ENCODE peak calls at places on chromosomes 12 and 14, in six cellular contexts. T, G, Z, K, R and J are unnamed samples.

GRCh38 chr14:51458563-51458955 is 193.2 kb upstream of the FRMD6 start:
- DNase-seq in G (no peak), Z (no peak), K (no peak), R (no peak), T (no peak), J (no peak)

GRCh38 chr12:39145175-39145999 is 240.0 kb upstream of the CPNE8 start:
- DNase-seq in Z (no peak), R (peak), G (peak), K (no peak), T (peak), J (no peak)

GRCh38 chr12:84924956-84925355 is 12.4 kb upstream of the SLC6A15 start:
- DNase-seq in T (no peak), Z (no peak), G (no peak), K (no peak), R (no peak), J (no peak)

GRCh38 chr12:749871-750270 is 2.5 kb upstream of the WNK1 start:
- DNase-seq in R (no peak), Z (no peak), K (no peak), G (no peak), T (no peak), J (no peak)

GRCh38 chr12:116015525-116015924 is 262.0 kb downstream of the MED13L start:
- DNase-seq in T (no peak), G (no peak), R (no peak), Z (no peak), K (no peak), J (no peak)

GRCh38 chr14:85248881-85249635 is 280.9 kb upstream of the FLRT2 start:
- DNase-seq in T (no peak), G (no peak), R (no peak), Z (no peak), K (no peak), J (no peak)

GRCh38 chr12:52280319-52280795 is 5.9 kb downstream of the KRT86 start:
- DNase-seq in T (peak), K (peak), R (no peak), G (no peak), Z (no peak), J (peak)

GRCh38 chr12:9064815-9065606 is 50.7 kb downstream of the A2M start:
- DNase-seq in R (no peak), K (peak), T (peak), G (peak), Z (peak), J (peak)

GRCh38 chr14:68307769-68308168 is 485.1 kb downstream of the ZFP36L1 start:
- DNase-seq in R (no peak), G (no peak), K (no peak), T (no peak), Z (no peak), J (no peak)